ENCODE peak calls at places on chromosomes 5 and 9, in five cellular contexts. B is substantia nigra; U is stimulated activated CD4-positive, alpha-beta T cell treated with anti-CD3 and anti-CD28 coated beads, Interleukin-2, amount 100 ng/mL, for 24 hours; D is AG10803; H is epithelial cell of esophagus. X is an unnamed sample.

GRCh38 chr5:106675674-106676073 is 995.1 kb downstream of the EFNA5 start:
- DNase-seq in B (no peak), H (no peak), U (no peak), D (no peak), X (no peak)

GRCh38 chr5:56516441-56516840 is 283.3 kb upstream of the ANKRD55 start:
- DNase-seq in D (no peak), H (no peak), U (no peak), B (no peak), X (no peak)

GRCh38 chr9:37529111-37529510 is 43.4 kb downstream of the POLR1E start:
- DNase-seq in U (peak), H (peak), B (no peak), D (no peak), X (peak)

GRCh38 chr5:56816546-56817081 is 1.3 kb downstream of the MAP3K1 start:
- DNase-seq in H (peak), U (peak), B (peak), D (peak), X (peak)

GRCh38 chr5:43191740-43192557 is at the start of gene NIM1K:
- DNase-seq in H (no peak), B (peak), U (peak), D (peak), X (no peak)

GRCh38 chr5:126490167-126490937 is 67.1 kb downstream of the GRAMD2B start:
- DNase-seq in D (peak), H (peak), U (no peak), B (peak), X (peak)

GRCh38 chr5:38515648-38516047 is 40.8 kb downstream of the LIFR start:
- DNase-seq in B (no peak), H (peak), D (peak), U (no peak), X (no peak)

GRCh38 chr5:126848253-126848652 is 71.3 kb downstream of the LMNB1 start:
- DNase-seq in U (no peak), D (no peak), H (no peak), B (no peak), X (no peak)

GRCh38 chr5:68962632-68963484 is 131.0 kb upstream of the SLC30A5 start:
- DNase-seq in D (peak), H (peak), U (no peak), B (peak), X (no peak)

GRCh38 chr9:68560131-68560844 is 19.6 kb upstream of the TMEM252 start:
- DNase-seq in B (no peak), U (peak), H (no peak), D (peak), X (peak)

GRCh38 chr5:151189151-151189550 is 31.6 kb upstream of the ANXA6 start:
- DNase-seq in H (no peak), U (no peak), D (no peak), B (no peak), X (no peak)

GRCh38 chr9:35771943-35772342 is 17.9 kb upstream of the MSMP start:
- DNase-seq in B (no peak), U (no peak), D (no peak), H (peak), X (no peak)

GRCh38 chr9:113653746-113654604 is 190.4 kb downstream of the RGS3 start:
- DNase-seq in B (no peak), D (no peak), H (no peak), U (no peak), X (no peak)

X was measured in OCI-LY7.